ENCODE peak calls at places on chromosomes 4 and X, in five cellular contexts. One of them, this sample, is unnamed.

GRCh38 chr4:71290481-71290880 is 48.3 kb upstream of the SLC4A4 start:
- DNase-seq in brain microvascular endothelial cell: no peak
- DNase-seq in choroid plexus epithelial cell: no peak
- DNase-seq in fibroblast of the aortic adventitia: no peak
- DNase-seq in A549: no peak
- DNase-seq in this sample: no peak

GRCh38 chr4:116953947-116954346 is 131.4 kb downstream of the TRAM1L1 start:
- DNase-seq in brain microvascular endothelial cell: no peak
- DNase-seq in fibroblast of the aortic adventitia: no peak
- DNase-seq in choroid plexus epithelial cell: no peak
- DNase-seq in A549: no peak
- DNase-seq in this sample: no peak

GRCh38 chr4:142231787-142232186 is 595.4 kb downstream of the IL15 start:
- DNase-seq in fibroblast of the aortic adventitia: no peak
- DNase-seq in brain microvascular endothelial cell: no peak
- DNase-seq in A549: no peak
- DNase-seq in choroid plexus epithelial cell: no peak
- DNase-seq in this sample: no peak

GRCh38 chr4:212438-213174 is 88.3 kb downstream of the ZNF718 start:
- DNase-seq in brain microvascular endothelial cell: peak; percentile 92
- DNase-seq in fibroblast of the aortic adventitia: peak; percentile 80
- DNase-seq in A549: no peak
- DNase-seq in choroid plexus epithelial cell: peak; percentile 95
- DNase-seq in this sample: no peak

GRCh38 chr4:173272314-173272713 is 61.8 kb downstream of the HMGB2 start:
- DNase-seq in choroid plexus epithelial cell: no peak
- DNase-seq in A549: no peak
- DNase-seq in fibroblast of the aortic adventitia: no peak
- DNase-seq in brain microvascular endothelial cell: no peak
- DNase-seq in this sample: no peak

GRCh38 chrX:155148724-155149537 is 67.3 kb upstream of the VBP1 start:
- DNase-seq in fibroblast of the aortic adventitia: peak; percentile 34
- DNase-seq in A549: peak; percentile 5
- DNase-seq in choroid plexus epithelial cell: peak; percentile 39
- DNase-seq in brain microvascular endothelial cell: peak; percentile 13
- DNase-seq in this sample: peak; percentile 12

GRCh38 chr4:180234730-180235129 is 2008.5 kb upstream of the TENM3 start:
- DNase-seq in choroid plexus epithelial cell: no peak
- DNase-seq in brain microvascular endothelial cell: no peak
- DNase-seq in fibroblast of the aortic adventitia: no peak
- DNase-seq in A549: no peak
- DNase-seq in this sample: no peak

GRCh38 chr4:185721190-185721948 is 90.6 kb downstream of the SORBS2 start:
- DNase-seq in A549: no peak
- DNase-seq in brain microvascular endothelial cell: no peak
- DNase-seq in fibroblast of the aortic adventitia: peak; percentile 68
- DNase-seq in choroid plexus epithelial cell: peak; percentile 82
- DNase-seq in this sample: no peak

GRCh38 chrX:125436855-125437254 is 117.2 kb downstream of the TEX13C start:
- DNase-seq in choroid plexus epithelial cell: peak; percentile 0
- DNase-seq in fibroblast of the aortic adventitia: no peak
- DNase-seq in A549: no peak
- DNase-seq in brain microvascular endothelial cell: no peak
- DNase-seq in this sample: no peak

GRCh38 chr4:89752932-89753598 is 83.9 kb downstream of the SNCA start:
- DNase-seq in A549: no peak
- DNase-seq in choroid plexus epithelial cell: peak; percentile 94
- DNase-seq in brain microvascular endothelial cell: peak; percentile 74
- DNase-seq in fibroblast of the aortic adventitia: peak; percentile 81
- DNase-seq in this sample: peak; percentile 96

GRCh38 chrX:41273638-41274037 is 60.3 kb upstream of the DDX3X start:
- DNase-seq in A549: no peak
- DNase-seq in choroid plexus epithelial cell: no peak
- DNase-seq in brain microvascular endothelial cell: no peak
- DNase-seq in fibroblast of the aortic adventitia: peak; percentile 9
- DNase-seq in this sample: peak; percentile 20

GRCh38 chr4:87122252-87122651 is 98.2 kb downstream of the KLHL8 start:
- DNase-seq in A549: no peak
- DNase-seq in brain microvascular endothelial cell: no peak
- DNase-seq in fibroblast of the aortic adventitia: peak; percentile 11
- DNase-seq in choroid plexus epithelial cell: peak; percentile 63
- DNase-seq in this sample: no peak

GRCh38 chr4:131721883-131722282 is 1427.2 kb upstream of the PCDH10 start:
- DNase-seq in brain microvascular endothelial cell: no peak
- DNase-seq in fibroblast of the aortic adventitia: no peak
- DNase-seq in choroid plexus epithelial cell: no peak
- DNase-seq in A549: no peak
- DNase-seq in this sample: no peak

GRCh38 chr4:46389301-46389761 is 597 bp downstream of the GABRA2 start:
- DNase-seq in choroid plexus epithelial cell: peak; percentile 39
- DNase-seq in brain microvascular endothelial cell: no peak
- DNase-seq in fibroblast of the aortic adventitia: no peak
- DNase-seq in A549: no peak
- DNase-seq in this sample: no peak

GRCh38 chr4:169492436-169493163 is 119.8 kb downstream of the NEK1 start:
- DNase-seq in fibroblast of the aortic adventitia: peak; percentile 66
- DNase-seq in A549: peak; percentile 25
- DNase-seq in brain microvascular endothelial cell: peak; percentile 41
- DNase-seq in choroid plexus epithelial cell: peak; percentile 71
- DNase-seq in this sample: peak; percentile 34

GRCh38 chrX:134670241-134670811 is 12.1 kb upstream of the PLAC1 start:
- DNase-seq in fibroblast of the aortic adventitia: peak; percentile 77
- DNase-seq in choroid plexus epithelial cell: peak; percentile 69
- DNase-seq in brain microvascular endothelial cell: peak; percentile 29
- DNase-seq in A549: peak; percentile 78
- DNase-seq in this sample: peak; percentile 76

GRCh38 chr4:41611881-41612871 is 74.2 kb downstream of the LIMCH1 start:
- DNase-seq in choroid plexus epithelial cell: peak; percentile 42
- DNase-seq in A549: no peak
- DNase-seq in brain microvascular endothelial cell: no peak
- DNase-seq in fibroblast of the aortic adventitia: peak; percentile 62
- DNase-seq in this sample: no peak

GRCh38 chr4:54657556-54658313 is at the start of gene KIT:
- DNase-seq in A549: no peak
- DNase-seq in choroid plexus epithelial cell: peak; percentile 23
- DNase-seq in fibroblast of the aortic adventitia: no peak
- DNase-seq in brain microvascular endothelial cell: peak; percentile 48
- DNase-seq in this sample: no peak

GRCh38 chrX:38515291-38515690 is 46.1 kb upstream of the TSPAN7 start:
- DNase-seq in fibroblast of the aortic adventitia: no peak
- DNase-seq in brain microvascular endothelial cell: no peak
- DNase-seq in A549: no peak
- DNase-seq in choroid plexus epithelial cell: no peak
- DNase-seq in this sample: no peak

GRCh38 chrX:45765726-45766125 is 565.0 kb upstream of the DIPK2B start:
- DNase-seq in choroid plexus epithelial cell: no peak
- DNase-seq in brain microvascular endothelial cell: no peak
- DNase-seq in A549: no peak
- DNase-seq in fibroblast of the aortic adventitia: no peak
- DNase-seq in this sample: no peak

GRCh38 chr4:145381163-145381562 is 100.5 kb upstream of the SMAD1 start:
- DNase-seq in choroid plexus epithelial cell: no peak
- DNase-seq in fibroblast of the aortic adventitia: no peak
- DNase-seq in A549: no peak
- DNase-seq in brain microvascular endothelial cell: no peak
- DNase-seq in this sample: no peak

GRCh38 chr4:181958435-181958834 is 284.8 kb upstream of the TENM3 start:
- DNase-seq in choroid plexus epithelial cell: peak; percentile 79
- DNase-seq in fibroblast of the aortic adventitia: no peak
- DNase-seq in A549: no peak
- DNase-seq in brain microvascular endothelial cell: peak; percentile 32
- DNase-seq in this sample: no peak

GRCh38 chr4:184453402-184454160 is 20.8 kb downstream of the IRF2 start:
- DNase-seq in brain microvascular endothelial cell: peak; percentile 91
- DNase-seq in fibroblast of the aortic adventitia: peak; percentile 80
- DNase-seq in choroid plexus epithelial cell: peak; percentile 94
- DNase-seq in A549: no peak
- DNase-seq in this sample: peak; percentile 81

GRCh38 chr4:109149836-109150235 is 152.6 kb downstream of the COL25A1 start:
- DNase-seq in fibroblast of the aortic adventitia: no peak
- DNase-seq in brain microvascular endothelial cell: no peak
- DNase-seq in A549: no peak
- DNase-seq in choroid plexus epithelial cell: no peak
- DNase-seq in this sample: no peak

GRCh38 chrX:21740329-21741274 is 17.3 kb downstream of the SMPX start:
- DNase-seq in choroid plexus epithelial cell: peak; percentile 85
- DNase-seq in A549: no peak
- DNase-seq in brain microvascular endothelial cell: peak; percentile 26
- DNase-seq in fibroblast of the aortic adventitia: no peak
- DNase-seq in this sample: no peak

GRCh38 chrX:148381603-148382002 is 118.8 kb upstream of the AFF2 start:
- DNase-seq in choroid plexus epithelial cell: no peak
- DNase-seq in fibroblast of the aortic adventitia: no peak
- DNase-seq in A549: no peak
- DNase-seq in brain microvascular endothelial cell: no peak
- DNase-seq in this sample: no peak

GRCh38 chr4:55398966-55399365 is 3.2 kb downstream of the TMEM165 start:
- DNase-seq in A549: no peak
- DNase-seq in fibroblast of the aortic adventitia: peak; percentile 21
- DNase-seq in choroid plexus epithelial cell: peak; percentile 33
- DNase-seq in brain microvascular endothelial cell: no peak
- DNase-seq in this sample: no peak

GRCh38 chr4:123667991-123668390 is 271.4 kb downstream of the SPRY1 start:
- DNase-seq in choroid plexus epithelial cell: no peak
- DNase-seq in brain microvascular endothelial cell: no peak
- DNase-seq in A549: no peak
- DNase-seq in fibroblast of the aortic adventitia: peak; percentile 21
- DNase-seq in this sample: no peak

GRCh38 chr4:177339794-177340374 is 30.2 kb downstream of the NEIL3 start:
- DNase-seq in A549: peak; percentile 7
- DNase-seq in brain microvascular endothelial cell: no peak
- DNase-seq in fibroblast of the aortic adventitia: peak; percentile 70
- DNase-seq in choroid plexus epithelial cell: peak; percentile 65
- DNase-seq in this sample: peak; percentile 55

GRCh38 chr4:8162625-8163024 is 4.0 kb upstream of the ABLIM2 start:
- DNase-seq in A549: no peak
- DNase-seq in fibroblast of the aortic adventitia: no peak
- DNase-seq in choroid plexus epithelial cell: no peak
- DNase-seq in brain microvascular endothelial cell: no peak
- DNase-seq in this sample: no peak

GRCh38 chr4:11106769-11107168 is 321.9 kb downstream of the HS3ST1 start:
- DNase-seq in brain microvascular endothelial cell: no peak
- DNase-seq in choroid plexus epithelial cell: peak; percentile 2
- DNase-seq in fibroblast of the aortic adventitia: peak; percentile 51
- DNase-seq in A549: no peak
- DNase-seq in this sample: no peak

GRCh38 chr4:6092131-6092530 is 73.9 kb upstream of the C4orf50 start:
- DNase-seq in fibroblast of the aortic adventitia: no peak
- DNase-seq in A549: no peak
- DNase-seq in brain microvascular endothelial cell: no peak
- DNase-seq in choroid plexus epithelial cell: no peak
- DNase-seq in this sample: no peak

GRCh38 chr4:119692001-119692400 is 63.4 kb upstream of the PDE5A start:
- DNase-seq in brain microvascular endothelial cell: peak; percentile 17
- DNase-seq in A549: no peak
- DNase-seq in fibroblast of the aortic adventitia: peak; percentile 61
- DNase-seq in choroid plexus epithelial cell: peak; percentile 31
- DNase-seq in this sample: peak; percentile 35
- TF ChIP-seq CTCF in brain microvascular endothelial cell: peak; percentile 45
- TF ChIP-seq CTCF in A549: no peak
- TF ChIP-seq CTCF in fibroblast of the aortic adventitia: peak; percentile 23
- TF ChIP-seq CTCF in choroid plexus epithelial cell: peak; percentile 31
- TF ChIP-seq CTCF in this sample: peak; percentile 49

GRCh38 chrX:85544609-85545008 is 165.1 kb upstream of the POF1B start:
- DNase-seq in choroid plexus epithelial cell: peak; percentile 0
- DNase-seq in brain microvascular endothelial cell: no peak
- DNase-seq in fibroblast of the aortic adventitia: peak; percentile 7
- DNase-seq in A549: no peak
- DNase-seq in this sample: no peak
- TF ChIP-seq CTCF in choroid plexus epithelial cell: no peak
- TF ChIP-seq CTCF in brain microvascular endothelial cell: peak; percentile 13
- TF ChIP-seq CTCF in fibroblast of the aortic adventitia: peak; percentile 41
- TF ChIP-seq CTCF in A549: peak; percentile 51
- TF ChIP-seq CTCF in this sample: peak; percentile 66

GRCh38 chr4:78625073-78625472 is 73.5 kb downstream of the ANXA3 start:
- DNase-seq in fibroblast of the aortic adventitia: no peak
- DNase-seq in A549: no peak
- DNase-seq in brain microvascular endothelial cell: no peak
- DNase-seq in choroid plexus epithelial cell: no peak
- DNase-seq in this sample: no peak
- TF ChIP-seq CTCF in fibroblast of the aortic adventitia: no peak
- TF ChIP-seq CTCF in A549: no peak
- TF ChIP-seq CTCF in brain microvascular endothelial cell: no peak
- TF ChIP-seq CTCF in choroid plexus epithelial cell: no peak
- TF ChIP-seq CTCF in this sample: no peak

GRCh38 chr4:99047710-99048109 is 40.9 kb downstream of the ADH5 start:
- DNase-seq in brain microvascular endothelial cell: no peak
- DNase-seq in A549: no peak
- DNase-seq in choroid plexus epithelial cell: no peak
- DNase-seq in fibroblast of the aortic adventitia: no peak
- DNase-seq in this sample: no peak
- TF ChIP-seq CTCF in brain microvascular endothelial cell: no peak
- TF ChIP-seq CTCF in A549: no peak
- TF ChIP-seq CTCF in choroid plexus epithelial cell: peak; percentile 21
- TF ChIP-seq CTCF in fibroblast of the aortic adventitia: no peak
- TF ChIP-seq CTCF in this sample: peak; percentile 37

GRCh38 chrX:111207851-111208250 is 62.4 kb downstream of the CAPN6 start:
- DNase-seq in brain microvascular endothelial cell: no peak
- DNase-seq in fibroblast of the aortic adventitia: no peak
- DNase-seq in choroid plexus epithelial cell: no peak
- DNase-seq in A549: no peak
- DNase-seq in this sample: no peak
- TF ChIP-seq CTCF in brain microvascular endothelial cell: no peak
- TF ChIP-seq CTCF in fibroblast of the aortic adventitia: no peak
- TF ChIP-seq CTCF in choroid plexus epithelial cell: no peak
- TF ChIP-seq CTCF in A549: no peak
- TF ChIP-seq CTCF in this sample: no peak

DNA sequence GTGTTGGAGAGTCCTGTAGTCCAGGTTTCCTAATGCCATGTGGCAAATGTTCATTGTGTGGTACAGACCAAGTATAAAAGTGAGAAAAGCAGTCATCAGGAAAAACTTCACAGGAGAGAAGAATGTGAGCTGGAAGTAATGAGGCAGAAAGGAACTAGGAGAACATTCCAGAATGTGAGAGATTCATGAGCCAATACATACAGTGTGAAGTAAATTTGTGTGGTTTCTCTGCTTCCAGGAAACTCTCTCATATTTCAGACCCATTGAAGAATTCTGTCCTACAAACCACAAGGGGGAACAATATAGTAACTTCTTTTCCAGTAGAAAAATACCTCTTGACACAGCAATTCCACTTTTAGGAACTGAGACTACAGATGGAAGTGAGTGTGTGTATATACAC is 136.5 kb downstream of the RNF150 start:
- DNase-seq in fibroblast of the aortic adventitia: peak; percentile 6
- DNase-seq in brain microvascular endothelial cell: peak; percentile 24
- DNase-seq in choroid plexus epithelial cell: peak; percentile 79
- DNase-seq in A549: no peak
- DNase-seq in this sample: peak; percentile 65
- TF ChIP-seq CTCF in fibroblast of the aortic adventitia: no peak
- TF ChIP-seq CTCF in brain microvascular endothelial cell: no peak
- TF ChIP-seq CTCF in choroid plexus epithelial cell: no peak
- TF ChIP-seq CTCF in A549: no peak
- TF ChIP-seq CTCF in this sample: peak; percentile 57